ENCODE peak calls at places on chromosomes 16 and 17, in ten cellular contexts. H is HCT116, J is PC-3, X is AG09309, G is heart right ventricle, P is cardiac muscle cell, L is neural progenitor cell, K is tibial nerve, S is fibroblast of mammary gland, T is left lung. O is an unnamed sample.

GRCh38 chr17:58086953-58087352 is 3.7 kb downstream of the DYNLL2 start:
- DNase-seq in H (no peak), P (no peak), T (no peak), J (no peak), K (no peak), G (no peak), X (no peak), S (no peak), L (no peak), O (no peak)

GRCh38 chr17:77660524-77660923 is 298.0 kb upstream of the TNRC6C start:
- DNase-seq in K (no peak), H (no peak), X (no peak), J (no peak), S (no peak), T (no peak), L (no peak), G (no peak), P (no peak), O (no peak)

GRCh38 chr16:8675183-8676159 is 1.1 kb downstream of the ABAT start:
- DNase-seq in S (no peak), G (no peak), K (no peak), P (peak; percentile 18), J (no peak), X (no peak), H (no peak), L (no peak), T (no peak), O (no peak)

GRCh38 chr17:49510720-49511110 is 15.6 kb downstream of the NGFR start:
- DNase-seq in G (no peak), J (no peak), X (no peak), T (no peak), L (no peak), K (no peak), H (no peak), P (no peak), S (no peak), O (no peak)

GRCh38 chr16:86432691-86433090 is 77.6 kb upstream of the FOXF1 start:
- DNase-seq in K (no peak), G (no peak), S (no peak), L (peak; percentile 84), J (no peak), H (no peak), T (peak; percentile 60), X (no peak), P (no peak), O (peak; percentile 35)

GRCh38 chr16:57156351-57156703 is 29.5 kb downstream of the PSME3IP1 start:
- DNase-seq in H (no peak), S (no peak), X (no peak), L (no peak), K (no peak), J (no peak), P (no peak), G (no peak), T (no peak), O (no peak)

GRCh38 chr17:39563476-39563875 is 44.2 kb downstream of the NEUROD2 start:
- DNase-seq in X (no peak), H (no peak), L (peak; percentile 71), G (no peak), J (no peak), T (no peak), S (no peak), P (peak; percentile 64), K (no peak), O (no peak)

GRCh38 chr17:17058304-17058703 is 16.0 kb downstream of the MPRIP start:
- DNase-seq in S (no peak), P (no peak), T (no peak), X (no peak), J (no peak), K (no peak), L (no peak), H (no peak), G (no peak), O (no peak)

GRCh38 chr16:81457326-81458133 is 12.9 kb downstream of the CMIP start:
- DNase-seq in T (peak; percentile 77), H (peak; percentile 16), G (no peak), J (no peak), L (no peak), S (peak; percentile 68), K (no peak), X (peak; percentile 20), P (peak; percentile 70), O (no peak)

GRCh38 chr17:75757086-75757681 is 7.8 kb downstream of the GALK1 start:
- DNase-seq in T (peak; percentile 49), J (no peak), G (no peak), S (no peak), X (no peak), K (no peak), L (no peak), H (no peak), P (no peak), O (no peak)

GRCh38 chr17:8002646-8003593 is 505 bp downstream of the GUCY2D start:
- DNase-seq in L (peak; percentile 47), T (peak; percentile 79), J (no peak), P (no peak), K (no peak), G (no peak), H (no peak), S (no peak), X (no peak), O (no peak)
- H3K4me3 ChIP-seq in L (peak overlapping the region; percentile 42), T (no peak overlapping the region), J (no peak overlapping the region), P (no peak overlapping the region), K (no peak overlapping the region), G (peak overlapping the region; percentile 43), H (no peak overlapping the region), S (no peak overlapping the region), X (no peak overlapping the region), O (no peak overlapping the region)

GRCh38 chr17:7490144-7490543 is 6.0 kb downstream of the POLR2A start:
- DNase-seq in T (no peak), K (no peak), L (no peak), S (no peak), P (no peak), X (no peak), H (no peak), J (no peak), G (no peak), O (no peak)

GRCh38 chr17:7484067-7484963 is at the start of gene POLR2A:
- DNase-seq in P (peak; percentile 99), J (peak; percentile 96), K (peak; percentile 96), S (peak; percentile 98), X (peak; percentile 95), H (peak; percentile 92), G (peak; percentile 99), L (peak; percentile 99), T (peak; percentile 99), O (peak; percentile 92)

GRCh38 chr17:7483238-7484066 is 714 bp upstream of the POLR2A start:
- DNase-seq in X (peak; percentile 73), J (peak; percentile 76), K (peak; percentile 96), T (peak; percentile 93), L (peak; percentile 94), P (peak; percentile 96), H (peak; percentile 79), S (peak; percentile 91), G (peak; percentile 88), O (peak; percentile 76)

GRCh38 chr17:7486181-7486580 is 2.0 kb downstream of the POLR2A start:
- DNase-seq in J (no peak), K (no peak), P (no peak), X (no peak), G (no peak), L (peak; percentile 24), H (no peak), S (peak; percentile 81), T (no peak), O (no peak)

GRCh38 chr17:7484964-7485377 is 805 bp downstream of the POLR2A start:
- DNase-seq in H (no peak), S (no peak), J (no peak), K (no peak), L (no peak), P (no peak), T (no peak), X (no peak), G (no peak), O (no peak)
- TF ChIP-seq CTCF in H (no peak), S (no peak), J (peak; percentile 13), K (no peak), L (no peak), P (peak; percentile 27), T (no peak), X (peak; percentile 28), G (no peak), O (no peak)

GRCh38 chr17:29587591-29587990 is 1.9 kb downstream of the GIT1 start:
- DNase-seq in X (no peak), T (no peak), J (no peak), K (no peak), H (no peak), L (peak; percentile 79), S (no peak), G (no peak), P (no peak), O (no peak)
- H3K4me3 ChIP-seq in X (peak overlapping the region; percentile 89), T (no peak overlapping the region), J (peak overlapping the region; percentile 89), K (peak overlapping the region; percentile 87), H (peak overlapping the region; percentile 86), L (peak overlapping the region; percentile 84), S (peak overlapping the region; percentile 75), G (peak overlapping the region; percentile 88), P (no peak overlapping the region), O (peak overlapping the region; percentile 73)

GRCh38 chr17:40730974-40731373 is 24.2 kb downstream of the KRT25 start:
- DNase-seq in L (no peak), T (no peak), J (no peak), H (no peak), X (no peak), G (no peak), P (no peak), K (no peak), S (no peak), O (no peak)

GRCh38 chr17:40727447-40728231 is 24.1 kb upstream of the KRT24 start:
- DNase-seq in S (peak; percentile 32), L (no peak), P (peak; percentile 22), K (no peak), G (no peak), T (no peak), J (peak; percentile 64), H (no peak), X (peak; percentile 3), O (peak; percentile 74)

GRCh38 chr17:40722146-40722720 is 18.7 kb upstream of the KRT24 start:
- DNase-seq in G (no peak), T (no peak), J (peak; percentile 60), K (no peak), H (no peak), P (no peak), L (no peak), S (no peak), X (no peak), O (no peak)

GRCh38 chr17:40724656-40725055 is 21.1 kb upstream of the KRT24 start:
- DNase-seq in T (no peak), K (no peak), L (no peak), G (no peak), X (no peak), H (no peak), S (peak; percentile 25), J (peak; percentile 35), P (no peak), O (no peak)

GRCh38 chr17:40726919-40727318 is 23.4 kb upstream of the KRT24 start:
- DNase-seq in G (no peak), P (no peak), H (peak; percentile 16), K (no peak), X (no peak), S (peak; percentile 25), L (peak; percentile 18), J (peak; percentile 40), T (no peak), O (no peak)
- TF ChIP-seq CTCF in G (peak; percentile 12), P (peak; percentile 25), H (peak; percentile 43), K (no peak), X (peak; percentile 31), S (peak; percentile 43), L (peak; percentile 52), J (peak; percentile 55), T (peak; percentile 17), O (peak; percentile 30)

DNA sequence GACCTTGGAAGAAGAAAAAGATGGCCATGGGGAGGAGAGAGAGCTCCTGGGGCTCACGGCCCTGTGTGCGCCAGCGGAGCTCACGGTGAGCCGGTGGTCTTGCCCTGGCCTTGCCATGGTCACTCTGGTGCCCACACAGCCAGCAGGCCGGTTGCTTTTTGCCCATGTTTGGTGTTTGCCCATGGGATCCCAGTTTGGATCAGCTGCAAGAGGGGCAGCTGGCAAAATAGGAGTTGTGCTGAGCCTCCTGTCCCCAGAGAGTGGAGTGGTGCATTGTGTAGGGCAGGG is 1.6 kb downstream of the NHERF1 start:
- DNase-seq in T (peak; percentile 53), S (no peak), L (no peak), G (no peak), H (no peak), P (no peak), K (no peak), X (no peak), J (no peak), O (no peak)
- H3K4me3 ChIP-seq in T (peak overlapping the region; percentile 88), S (peak overlapping the region; percentile 64), L (peak overlapping the region; percentile 99), G (peak overlapping the region; percentile 94), H (peak overlapping the region; percentile 90), P (peak overlapping the region; percentile 67), K (peak overlapping the region; percentile 82), X (peak overlapping the region; percentile 46), J (peak overlapping the region; percentile 78), O (peak overlapping the region; percentile 84)